ENCODE peak calls at places on chromosome 10, in four cellular contexts. C is CD8-positive, alpha-beta memory T cell; Q is upper lobe of right lung; X is heart right ventricle. B is an unnamed sample. For H3K4me1, the result is how much of the 10 kb centered on the place peaks cover.

GRCh38 chr10:56269181-56269580 is 91.9 kb downstream of the ZWINT start:
- DNase-seq in C (no peak), Q (no peak), X (no peak), B (no peak)

GRCh38 chr10:33248638-33249037 is 85.8 kb downstream of the NRP1 start:
- DNase-seq in C (peak), Q (no peak), X (no peak), B (no peak)

GRCh38 chr10:1050555-1050954 is 1.6 kb upstream of the IDI1 start:
- DNase-seq in C (peak), Q (no peak), X (no peak), B (peak)

GRCh38 chr10:71294091-71294561 is 24.9 kb upstream of the SLC29A3 start:
- DNase-seq in C (no peak), Q (no peak), X (no peak), B (no peak)

GRCh38 chr10:17428096-17428615 is 26.2 kb downstream of the ST8SIA6 start:
- DNase-seq in C (no peak), Q (no peak), X (no peak), B (no peak)

GRCh38 chr10:46992794-46993552 is 81.7 kb downstream of the PTPN20 start:
- DNase-seq in C (no peak), Q (peak), X (peak), B (peak)

GRCh38 chr10:51960494-51960895 is 261.1 kb upstream of the CSTF2T start:
- DNase-seq in C (peak), Q (no peak), X (no peak), B (peak)

GRCh38 chr10:4825868-4826787 is at the start of gene AKR1E2:
- DNase-seq in C (peak), Q (peak), X (peak), B (peak)

GRCh38 chr10:19654576-19654975 is 161.7 kb upstream of the PLXDC2 start:
- DNase-seq in C (no peak), Q (no peak), X (no peak), B (no peak)

GRCh38 chr10:62047960-62048383 is 146.5 kb downstream of the ARID5B start:
- DNase-seq in C (no peak), Q (no peak), X (no peak), B (no peak)

GRCh38 chr10:1152386-1153252 is 96.4 kb downstream of the WDR37 start:
- DNase-seq in C (no peak), Q (peak), X (no peak), B (peak)

GRCh38 chr10:43170491-43170890 is 32.2 kb downstream of the CSGALNACT2 start:
- DNase-seq in C (no peak), Q (no peak), X (no peak), B (no peak)

GRCh38 chr10:42960491-42961155 is 116.2 kb upstream of the RET start:
- DNase-seq in C (no peak), Q (no peak), X (no peak), B (peak)

GRCh38 chr10:4025339-4025738 is 240.3 kb upstream of the KLF6 start:
- DNase-seq in C (no peak), Q (no peak), X (no peak), B (no peak)

DNA sequence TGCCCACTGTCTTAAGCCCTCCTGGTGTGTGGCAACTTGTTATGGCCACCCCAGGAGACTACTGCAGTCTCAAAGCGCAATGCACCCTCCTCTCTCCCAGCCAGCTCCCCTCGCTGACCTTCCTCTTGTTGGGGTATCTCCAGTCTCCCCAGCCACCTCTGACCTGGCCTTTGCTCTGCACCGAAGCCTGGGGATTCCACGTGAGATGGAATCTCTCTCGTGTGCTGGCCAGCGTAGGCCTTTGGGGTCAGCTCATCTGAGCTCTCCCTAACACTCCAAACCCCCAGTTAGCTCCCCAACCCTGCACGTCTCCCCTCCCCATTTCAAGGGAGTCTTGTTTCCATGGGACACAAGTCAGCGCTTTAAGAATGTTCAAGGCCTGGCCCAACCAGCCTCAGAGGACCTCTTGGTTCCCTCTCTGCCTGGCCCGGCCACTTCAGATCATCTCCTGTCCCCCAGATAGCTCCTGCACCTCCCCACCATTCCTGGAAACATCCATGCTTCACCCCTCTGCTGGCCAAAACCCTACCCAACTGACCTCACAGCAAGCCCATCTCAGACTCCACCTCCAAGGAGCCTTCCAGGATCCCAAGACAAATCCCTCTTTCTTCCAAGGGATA is 11.2 kb downstream of the ITPRIP start:
- DNase-seq in C (no peak), Q (no peak), X (no peak), B (peak)
- H3K4me1 ChIP-seq in C (half or more), Q (half or more), X (half or more), B (under half)

GRCh38 chr10:101778781-101779543 is 3.0 kb upstream of the FGF8 start:
- DNase-seq in C (no peak), Q (peak), X (no peak), B (peak)
- H3K4me3 ChIP-seq in C (peak), Q (peak), X (peak), B (peak)

GRCh38 chr10:124342821-124343170 is 75.9 kb downstream of the OAT start:
- DNase-seq in C (no peak), Q (peak), X (no peak), B (no peak)

GRCh38 chr10:124344266-124344590 is 74.5 kb downstream of the OAT start:
- DNase-seq in C (no peak), Q (peak), X (no peak), B (peak)

GRCh38 chr10:124341768-124342135 is 77.0 kb downstream of the OAT start:
- DNase-seq in C (no peak), Q (no peak), X (no peak), B (peak)

GRCh38 chr10:124343351-124344265 is 75.1 kb downstream of the OAT start:
- DNase-seq in C (no peak), Q (peak), X (no peak), B (peak)

DNA sequence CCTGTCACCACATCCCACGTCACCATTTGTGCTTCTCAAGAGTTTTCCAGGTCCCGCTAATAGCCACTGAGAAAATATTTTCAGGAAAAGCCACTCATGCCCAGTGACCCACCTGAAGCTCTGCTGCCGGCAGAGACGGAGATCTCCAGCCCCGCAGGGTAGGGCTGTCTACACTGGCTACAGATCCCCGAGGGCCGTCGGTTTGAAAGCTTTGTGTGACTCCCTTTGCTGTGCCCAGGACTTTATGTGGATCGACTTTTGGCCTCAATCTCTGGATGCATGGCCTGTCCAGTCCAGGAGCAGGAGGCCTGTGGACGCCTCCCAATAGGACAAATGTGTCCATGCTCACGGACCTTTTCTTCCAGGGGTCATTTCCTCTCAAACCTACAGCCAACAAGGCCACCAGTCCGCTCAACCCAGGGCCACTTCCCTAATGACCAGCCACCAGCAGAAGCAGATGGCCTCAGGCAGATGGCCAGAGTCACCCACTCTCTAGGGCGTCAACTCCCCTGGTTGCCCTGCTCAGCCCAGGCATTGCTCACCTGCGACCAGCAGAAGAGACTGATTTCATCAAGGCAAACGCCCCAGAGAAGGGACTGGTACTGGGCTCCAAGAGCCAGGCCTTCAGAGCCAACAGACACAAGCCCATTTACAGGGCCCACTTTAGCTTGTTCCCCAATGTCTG is 76.4 kb downstream of the OAT start:
- DNase-seq in C (no peak), Q (peak), X (no peak), B (peak)
- H3K4me1 ChIP-seq in C (under half), Q (under half), X (under half), B (under half)

GRCh38 chr10:98361131-98361633 is 53.8 kb downstream of the PYROXD2 start:
- DNase-seq in C (no peak), Q (peak), X (peak), B (peak)
- H3K4me3 ChIP-seq in C (no peak), Q (no peak), X (no peak), B (no peak)

DNA sequence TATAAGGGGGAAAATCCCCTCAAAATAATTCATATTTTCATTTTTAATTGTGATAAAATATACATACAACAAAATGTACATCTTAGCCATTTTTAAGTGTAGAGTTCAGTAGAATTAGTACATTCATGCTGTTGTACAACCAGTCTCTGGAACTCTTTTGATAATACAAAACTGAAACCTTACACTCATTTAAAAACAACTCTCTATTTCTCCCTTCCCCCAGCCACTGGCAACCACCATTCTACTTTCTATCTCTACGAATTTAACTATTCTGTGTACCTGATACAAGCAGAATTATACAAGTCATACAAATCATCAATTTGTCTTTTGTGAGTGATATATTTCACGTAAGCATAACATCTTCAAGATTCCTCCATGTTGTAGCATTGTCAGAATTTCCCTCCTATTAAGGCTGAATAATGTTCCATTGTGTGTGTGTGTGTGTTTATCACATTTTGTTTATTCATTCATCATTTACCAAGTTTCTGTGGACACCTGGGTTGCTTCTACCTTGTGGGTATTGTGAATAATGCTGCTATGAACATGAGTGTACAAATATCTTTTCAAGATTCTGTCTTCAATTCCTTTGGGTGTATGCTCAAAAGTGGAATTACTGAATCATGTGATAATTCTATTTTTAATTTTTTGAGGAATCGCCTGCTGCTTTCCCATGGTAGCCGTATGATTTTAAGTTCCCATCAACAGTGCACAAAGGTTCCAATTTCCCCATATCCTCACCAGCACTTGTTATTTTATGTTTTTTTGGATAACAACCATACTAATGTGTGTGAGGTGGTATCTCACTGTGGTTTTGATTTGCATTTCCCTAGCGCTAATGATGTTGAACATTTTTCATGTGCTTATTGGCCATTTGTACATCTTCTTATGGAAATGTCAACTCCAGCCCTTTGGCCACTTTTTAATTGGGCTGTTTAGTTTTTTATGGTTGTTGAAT is 4.7 kb upstream of the EBLN1 start:
- DNase-seq in C (no peak), Q (no peak), X (no peak), B (no peak)
- H3K4me1 ChIP-seq in C (under half), Q (under half), X (under half), B (under half)